ENCODE peak calls at places on chromosomes 3 and 15, in four cellular contexts. O is AG10803, X is fibroblast of pulmonary artery, L is AG09309. U is an unnamed sample.

GRCh38 chr15:81111018-81111417 is 23.1 kb upstream of the CFAP161 start:
- DNase-seq in L (no peak), X (no peak), O (no peak), U (no peak)

GRCh38 chr3:57017481-57017880 is 43.0 kb upstream of the SPATA12 start:
- DNase-seq in L (no peak), X (peak), O (no peak), U (peak)

GRCh38 chr15:57640935-57641682 is 49.4 kb downstream of the MYZAP start:
- DNase-seq in X (peak), O (peak), L (peak), U (peak)

GRCh38 chr3:128999104-128999503 is 2.0 kb upstream of the EFCC1 start:
- DNase-seq in L (no peak), O (no peak), X (no peak), U (no peak)

GRCh38 chr15:70722266-70723123 is 40.9 kb downstream of the UACA start:
- DNase-seq in O (peak), X (peak), L (no peak), U (peak)

GRCh38 chr3:51681453-51681852 is 10.4 kb downstream of the TEX264 start:
- DNase-seq in L (no peak), O (peak), X (peak), U (peak)

GRCh38 chr15:35399901-35400300 is 146.1 kb downstream of the DPH6 start:
- DNase-seq in L (no peak), O (peak), X (no peak), U (no peak)

GRCh38 chr3:159732172-159733111 is 256.2 kb upstream of the IL12A start:
- DNase-seq in X (peak), L (peak), O (peak), U (peak)

GRCh38 chr15:88454867-88455810 is 12.0 kb downstream of the MRPL46 start:
- DNase-seq in O (peak), L (peak), X (peak), U (peak)

GRCh38 chr3:87358066-87358465 is 81.7 kb upstream of the POU1F1 start:
- DNase-seq in L (no peak), O (no peak), X (no peak), U (no peak)

GRCh38 chr15:74961616-74962015 is 5.0 kb upstream of the RPP25 start:
- DNase-seq in O (no peak), L (no peak), X (no peak), U (no peak)

GRCh38 chr15:23569513-23569912 is 4.0 kb downstream of the MKRN3 start:
- DNase-seq in O (peak), L (no peak), X (no peak), U (no peak)

GRCh38 chr3:39149498-39150169 is 3.8 kb downstream of the CSRNP1 start:
- DNase-seq in L (no peak), O (no peak), X (no peak), U (no peak)
- H3K4me3 ChIP-seq in L (no peak), O (no peak), X (no peak), U (no peak)

GRCh38 chr15:62684143-62684808 is 358.3 kb upstream of the TPM1 start:
- DNase-seq in X (no peak), L (no peak), O (no peak), U (no peak)
- TF ChIP-seq CTCF in X (no peak), L (no peak), O (no peak), U (no peak)

DNA sequence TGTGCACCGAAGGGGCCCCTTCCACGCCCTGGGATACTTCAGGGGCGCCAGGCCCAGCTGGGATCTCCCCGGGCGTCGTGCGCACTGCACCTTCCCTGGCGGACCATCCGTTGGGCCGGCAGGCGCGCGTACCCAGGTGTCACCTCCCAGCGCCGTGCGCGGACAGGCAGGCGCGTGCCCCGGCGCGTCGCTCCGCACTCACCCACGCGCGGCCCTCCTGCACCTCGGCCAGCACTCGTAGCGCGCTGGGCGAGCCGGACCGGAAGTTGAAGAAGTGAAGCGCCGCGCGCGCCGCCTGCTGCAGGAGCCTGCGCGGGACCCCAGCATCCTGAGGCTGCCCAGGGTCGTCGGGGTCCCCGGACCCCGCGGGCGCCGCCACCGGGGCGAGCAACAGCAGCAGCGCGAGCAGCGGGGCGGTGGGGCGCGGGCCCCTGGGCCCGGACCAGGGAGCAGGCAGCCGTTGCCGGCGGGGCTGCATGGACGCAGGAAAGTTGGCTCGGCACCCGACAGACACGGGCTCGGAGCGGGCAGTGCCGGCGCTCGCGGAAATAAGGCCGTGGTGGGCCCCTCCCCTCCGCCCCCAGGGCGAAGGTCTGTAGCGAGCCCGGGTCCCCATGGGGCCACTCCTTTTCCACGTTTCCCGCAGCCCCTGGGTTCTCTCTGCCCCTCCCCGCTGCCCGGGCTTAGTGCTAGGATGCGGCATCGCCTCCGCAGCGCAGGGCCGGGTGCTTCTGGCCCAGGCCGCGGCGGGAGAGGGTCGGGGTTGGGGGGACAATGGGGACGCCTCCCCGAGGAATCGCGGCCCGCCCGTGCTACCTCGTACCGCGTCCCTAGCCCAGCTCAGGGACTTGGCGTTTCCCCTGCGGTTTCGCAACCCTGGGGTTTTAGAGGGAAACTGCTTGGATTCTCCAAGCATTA is at the start of gene RARRES1:
- DNase-seq in O (peak), X (peak), L (no peak), U (peak)
- H3K4me3 ChIP-seq in O (peak), X (peak), L (peak), U (peak)

GRCh38 chr3:179046497-179047353 is 24.9 kb downstream of the ZMAT3 start:
- DNase-seq in X (no peak), L (no peak), O (no peak), U (peak)
- TF ChIP-seq CTCF in X (no peak), L (peak), O (no peak), U (peak)

DNA sequence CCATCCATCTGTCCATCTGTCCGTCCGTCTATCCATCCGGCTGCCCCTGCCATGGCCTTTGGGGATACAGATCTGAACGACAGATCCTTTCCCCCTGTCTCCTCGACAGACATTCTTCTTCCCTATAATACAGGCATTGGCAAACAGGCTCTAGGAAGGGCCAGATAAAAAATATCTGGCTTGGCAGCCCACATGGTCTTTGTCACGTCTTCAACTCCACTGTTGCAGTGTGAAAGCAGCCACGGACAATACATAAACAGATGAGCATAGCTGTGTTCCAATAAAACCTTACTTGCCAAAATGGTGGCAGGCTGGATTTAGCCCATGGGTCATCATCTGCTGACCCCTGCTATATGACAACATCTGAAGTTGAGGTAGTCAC is 128.5 kb upstream of the SMAD3 start:
- DNase-seq in O (peak), X (no peak), L (no peak), U (no peak)
- H3K4me3 ChIP-seq in O (peak), X (peak), L (peak), U (peak)

DNA sequence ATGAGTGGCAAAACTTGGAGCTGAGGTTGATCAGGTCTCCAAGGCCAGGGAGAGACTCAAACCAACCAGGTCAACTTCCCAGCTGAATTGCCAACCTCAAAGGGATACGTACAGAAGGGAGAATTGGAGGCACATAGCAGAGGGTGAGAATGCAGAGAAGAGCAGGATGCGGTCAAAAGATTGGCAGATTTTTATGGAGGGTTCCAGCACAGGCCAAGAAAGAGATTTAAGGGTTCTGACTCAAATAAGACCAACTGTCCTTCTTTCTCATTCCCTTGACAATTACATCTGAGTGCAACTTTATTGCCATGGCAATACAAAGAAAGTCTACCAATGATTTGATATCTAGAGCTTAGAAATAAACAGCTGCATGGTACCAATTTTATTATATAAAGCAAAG is 33.2 kb downstream of the SCG5 start:
- DNase-seq in X (no peak), L (no peak), O (peak), U (no peak)
- TF ChIP-seq CTCF in X (no peak), L (no peak), O (no peak), U (no peak)

GRCh38 chr3:47007482-47008257 is 28.2 kb downstream of the NBEAL2 start:
- DNase-seq in O (no peak), L (no peak), X (no peak), U (no peak)

GRCh38 chr3:47008258-47008671 is 28.8 kb downstream of the NBEAL2 start:
- DNase-seq in X (no peak), L (no peak), O (no peak), U (no peak)

GRCh38 chr3:47009225-47010049 is 30.0 kb downstream of the NBEAL2 start:
- DNase-seq in O (peak), L (peak), X (peak), U (peak)

GRCh38 chr3:47010050-47010712 is 30.7 kb downstream of the NBEAL2 start:
- DNase-seq in X (no peak), O (no peak), L (no peak), U (no peak)

GRCh38 chr3:47008851-47009224 is 29.4 kb downstream of the NBEAL2 start:
- DNase-seq in L (no peak), O (no peak), X (no peak), U (no peak)
- H3K4me3 ChIP-seq in L (peak), O (peak), X (peak), U (peak)

GRCh38 chr3:63580151-63580550 is 72.3 kb upstream of the SNTN start:
- DNase-seq in X (no peak), L (no peak), O (peak), U (no peak)

GRCh38 chr3:63582943-63583500 is 69.5 kb upstream of the SNTN start:
- DNase-seq in L (no peak), O (peak), X (no peak), U (no peak)

GRCh38 chr3:63576826-63577225 is 75.6 kb upstream of the SNTN start:
- DNase-seq in L (no peak), X (no peak), O (no peak), U (no peak)

GRCh38 chr3:63578858-63579257 is 73.6 kb upstream of the SNTN start:
- DNase-seq in X (no peak), L (no peak), O (no peak), U (no peak)
- TF ChIP-seq CTCF in X (no peak), L (no peak), O (no peak), U (no peak)